ENCODE peak calls at places on chromosomes 7 and 10, in five cellular contexts. C is uterus; G is upper lobe of right lung; O is ovary; S is CD8-positive, alpha-beta memory T cell. R is an unnamed sample. For H3K4me1, the result is how much of the 10 kb centered on the place peaks cover.

GRCh38 chr7:105808703-105809590 is 67.5 kb downstream of the ATXN7L1 start:
- DNase-seq in C (no peak), G (no peak), O (no peak), S (peak), R (no peak)

GRCh38 chr10:47322300-47323061 is at the start of gene GDF2:
- DNase-seq in C (no peak), G (peak), O (no peak), S (no peak), R (no peak)

GRCh38 chr10:30215131-30215530 is 133.9 kb downstream of the MTPAP start:
- DNase-seq in C (no peak), G (no peak), O (no peak), S (no peak), R (no peak)

GRCh38 chr10:20313665-20314064 is 497.4 kb downstream of the PLXDC2 start:
- DNase-seq in C (no peak), G (no peak), O (no peak), S (no peak), R (no peak)

GRCh38 chr10:12333382-12334185 is 15.8 kb upstream of the CAMK1D start:
- DNase-seq in C (peak), G (peak), O (peak), S (no peak), R (peak)

GRCh38 chr10:127081946-127082345 is 114.4 kb downstream of the INSYN2A start:
- DNase-seq in C (no peak), G (no peak), O (no peak), S (no peak), R (no peak)

GRCh38 chr7:36204044-36204663 is 51.1 kb downstream of the EEPD1 start:
- DNase-seq in C (no peak), G (no peak), O (no peak), S (no peak), R (no peak)

GRCh38 chr7:77202544-77202976 is 2.9 kb upstream of the FGL2 start:
- DNase-seq in C (no peak), G (no peak), O (no peak), S (no peak), R (no peak)

GRCh38 chr10:20271490-20271889 is 455.3 kb downstream of the PLXDC2 start:
- DNase-seq in C (no peak), G (no peak), O (no peak), S (no peak), R (peak)

GRCh38 chr7:77959080-77959479 is 160.5 kb downstream of the PHTF2 start:
- DNase-seq in C (no peak), G (no peak), O (no peak), S (no peak), R (no peak)

GRCh38 chr10:86266446-86267242 is 100.0 kb downstream of the GRID1 start:
- DNase-seq in C (no peak), G (peak), O (no peak), S (no peak), R (peak)

GRCh38 chr7:137480401-137480800 is 136.9 kb upstream of the PTN start:
- DNase-seq in C (no peak), G (no peak), O (no peak), S (no peak), R (no peak)

GRCh38 chr10:102461187-102462054 is 10.1 kb upstream of the C10orf95 start:
- DNase-seq in C (peak), G (peak), O (peak), S (peak), R (peak)

GRCh38 chr10:119933179-119933578 is 40.6 kb downstream of the SEC23IP start:
- DNase-seq in C (no peak), G (no peak), O (no peak), S (no peak), R (peak)

GRCh38 chr7:27155816-27156507 is 513 bp downstream of the HOXA7 start:
- DNase-seq in C (peak), G (peak), O (peak), S (no peak), R (peak)

GRCh38 chr10:2599571-2599970 is 467.8 kb upstream of the PFKP start:
- DNase-seq in C (no peak), G (no peak), O (no peak), S (no peak), R (no peak)

GRCh38 chr7:1807821-1808600 is 137.9 kb downstream of the ELFN1 start:
- DNase-seq in C (no peak), G (peak), O (no peak), S (no peak), R (no peak)

GRCh38 chr7:8433477-8434289 is at the start of gene NXPH1:
- DNase-seq in C (no peak), G (peak), O (no peak), S (no peak), R (peak)

GRCh38 chr10:47034511-47035051 is 123.4 kb downstream of the PTPN20 start:
- DNase-seq in C (peak), G (peak), O (no peak), S (no peak), R (peak)

GRCh38 chr7:80883188-80884025 is 35.4 kb downstream of the SEMA3C start:
- DNase-seq in C (no peak), G (no peak), O (no peak), S (no peak), R (peak)

GRCh38 chr10:114064151-114065045 is 20.7 kb downstream of the ADRB1 start:
- DNase-seq in C (no peak), G (no peak), O (no peak), S (no peak), R (no peak)

GRCh38 chr10:120741415-120741814 is 109.7 kb upstream of the WDR11 start:
- DNase-seq in C (no peak), G (no peak), O (no peak), S (no peak), R (no peak)

GRCh38 chr7:95509199-95509598 is 23.5 kb downstream of the ASB4 start:
- DNase-seq in C (no peak), G (no peak), O (no peak), S (no peak), R (peak)

GRCh38 chr7:99642099-99642498 is 25.4 kb downstream of the ZSCAN25 start:
- DNase-seq in C (no peak), G (no peak), O (no peak), S (no peak), R (no peak)

GRCh38 chr10:34333513-34333912 is 481.6 kb downstream of the PARD3 start:
- DNase-seq in C (no peak), G (no peak), O (no peak), S (no peak), R (no peak)

GRCh38 chr7:40644454-40645188 is 509.8 kb downstream of the SUGCT start:
- DNase-seq in C (no peak), G (no peak), O (no peak), S (no peak), R (peak)

GRCh38 chr10:132396495-132397035 is 435 bp upstream of the PWWP2B start:
- DNase-seq in C (peak), G (peak), O (peak), S (peak), R (peak)

GRCh38 chr10:102009801-102010425 is 46.1 kb downstream of the ARMH3 start:
- DNase-seq in C (peak), G (no peak), O (no peak), S (peak), R (peak)

GRCh38 chr10:131936756-131937155 is 35.9 kb downstream of the PPP2R2D start:
- DNase-seq in C (no peak), G (peak), O (no peak), S (no peak), R (no peak)

GRCh38 chr10:120539076-120539475 is 82.0 kb downstream of the PLPP4 start:
- DNase-seq in C (no peak), G (no peak), O (no peak), S (no peak), R (no peak)

GRCh38 chr7:137820677-137821420 is 25.9 kb downstream of the DGKI start:
- DNase-seq in C (peak), G (no peak), O (peak), S (no peak), R (peak)

GRCh38 chr10:51653025-51653424 is 46.4 kb downstream of the CSTF2T start:
- DNase-seq in C (no peak), G (no peak), O (no peak), S (no peak), R (no peak)

GRCh38 chr7:132059141-132059540 is 502.7 kb upstream of the PODXL start:
- DNase-seq in C (no peak), G (no peak), O (no peak), S (no peak), R (no peak)

DNA sequence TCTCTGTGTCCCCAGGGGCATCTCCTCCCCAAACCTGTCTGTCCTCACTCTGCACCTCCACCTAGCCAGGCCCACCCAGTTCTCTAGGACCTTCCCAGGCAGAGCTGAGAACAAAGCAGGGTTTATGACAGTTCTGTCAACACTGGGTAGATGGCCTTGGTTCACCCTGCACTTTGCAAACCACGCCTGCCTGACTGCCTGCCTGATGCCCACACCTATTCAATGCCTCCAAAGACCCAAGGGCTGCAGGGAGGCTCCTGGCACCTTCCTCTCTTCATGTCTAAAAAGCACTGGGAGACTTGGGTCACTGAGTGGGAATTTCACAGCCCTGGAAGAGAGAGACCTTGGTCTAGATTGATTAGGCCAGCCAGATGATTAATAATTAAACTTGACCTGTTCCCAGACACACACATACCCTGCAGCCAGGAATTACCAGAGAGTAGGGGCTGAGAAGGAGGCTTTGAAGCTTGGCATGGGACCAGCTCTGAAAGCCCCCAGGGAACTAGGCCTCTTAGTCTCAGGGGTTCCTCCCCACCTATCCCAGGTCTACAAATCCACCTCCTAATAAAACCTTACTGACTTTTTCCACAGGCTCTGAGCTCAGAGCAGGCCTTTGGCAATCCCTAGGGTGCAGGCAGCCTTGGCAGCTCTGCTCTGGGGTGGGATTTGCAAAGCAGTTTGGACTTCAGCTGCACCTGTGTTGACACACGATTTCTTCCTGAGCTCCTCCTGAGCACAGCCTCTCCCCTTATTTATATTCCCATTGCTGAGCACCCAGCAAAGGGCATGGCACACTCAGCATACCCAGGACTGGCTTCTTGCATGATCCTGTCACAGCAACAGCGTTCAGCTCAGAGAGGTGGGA is 25.7 kb upstream of the PDCD4 start:
- DNase-seq in C (no peak), G (no peak), O (no peak), S (no peak), R (peak)
- H3K4me1 ChIP-seq in C (under half), G (under half), O (under half), S (half or more), R (under half)

GRCh38 chr7:47992446-47992845 is 13.0 kb upstream of the HUS1 start:
- DNase-seq in C (no peak), G (no peak), O (no peak), S (no peak), R (no peak)
- H3K4me3 ChIP-seq in C (no peak), G (peak), O (no peak), S (peak), R (no peak)

DNA sequence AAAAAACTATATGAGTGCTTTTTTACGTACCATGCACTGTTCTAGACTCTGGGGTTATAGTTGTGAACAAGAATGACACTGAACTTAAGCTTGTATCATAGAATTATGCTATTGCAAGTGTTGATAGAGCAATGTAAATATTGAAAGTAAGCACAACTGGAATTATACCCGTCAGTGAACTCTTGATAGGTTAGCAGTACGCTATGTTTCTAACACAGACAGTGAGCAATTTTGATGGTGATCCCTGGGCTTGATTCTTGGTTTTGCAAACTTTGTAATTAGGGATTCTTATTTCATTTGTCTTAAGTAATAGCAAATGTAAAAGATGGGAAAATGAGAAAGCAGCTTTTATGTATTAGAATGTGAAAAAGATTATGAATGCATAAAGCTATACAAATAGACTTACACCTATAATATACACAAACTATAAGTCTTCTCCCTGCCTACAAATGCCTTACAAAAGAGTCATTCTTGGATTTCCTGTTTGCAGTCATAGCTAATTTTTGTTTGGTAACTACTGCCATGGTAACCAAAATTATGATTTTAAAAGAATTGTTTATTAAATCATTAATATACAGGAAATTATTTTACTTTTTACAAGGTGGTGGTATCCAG is 6.7 kb downstream of the TES start:
- DNase-seq in C (no peak), G (no peak), O (no peak), S (no peak), R (no peak)
- H3K4me1 ChIP-seq in C (under half), G (under half), O (under half), S (half or more), R (under half)

DNA sequence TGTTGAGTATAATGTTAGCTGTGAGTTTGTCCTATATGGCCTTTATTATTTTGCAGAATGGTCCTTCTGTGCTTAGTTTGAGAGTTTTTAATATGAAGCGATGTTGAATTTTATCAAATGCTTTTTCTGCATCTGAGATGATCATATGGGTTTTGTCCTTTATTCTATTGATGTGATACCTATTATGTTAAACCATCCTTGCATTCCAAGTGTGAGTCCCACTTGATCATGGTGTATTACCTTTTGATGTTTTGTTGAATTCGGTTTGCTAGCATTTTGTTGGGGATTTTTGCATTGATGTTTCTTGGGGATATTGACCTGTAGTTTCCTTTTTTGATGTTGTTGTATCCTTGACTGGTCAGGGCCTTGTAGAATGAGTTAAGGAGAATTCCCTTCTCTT is 166.4 kb downstream of the MLLT10 start:
- DNase-seq in C (no peak), G (no peak), O (no peak), S (no peak), R (no peak)
- H3K4me3 ChIP-seq in C (no peak), G (no peak), O (no peak), S (no peak), R (no peak)

GRCh38 chr10:79239930-79240713 is 107.1 kb upstream of the PPIF start:
- DNase-seq in C (no peak), G (no peak), O (no peak), S (no peak), R (peak)

GRCh38 chr10:79243211-79244067 is 103.8 kb upstream of the PPIF start:
- DNase-seq in C (no peak), G (peak), O (peak), S (peak), R (peak)

GRCh38 chr10:79242620-79243152 is 104.6 kb upstream of the PPIF start:
- DNase-seq in C (peak), G (peak), O (peak), S (peak), R (peak)

GRCh38 chr10:79241990-79242619 is 105.2 kb upstream of the PPIF start:
- DNase-seq in C (peak), G (peak), O (peak), S (peak), R (peak)

DNA sequence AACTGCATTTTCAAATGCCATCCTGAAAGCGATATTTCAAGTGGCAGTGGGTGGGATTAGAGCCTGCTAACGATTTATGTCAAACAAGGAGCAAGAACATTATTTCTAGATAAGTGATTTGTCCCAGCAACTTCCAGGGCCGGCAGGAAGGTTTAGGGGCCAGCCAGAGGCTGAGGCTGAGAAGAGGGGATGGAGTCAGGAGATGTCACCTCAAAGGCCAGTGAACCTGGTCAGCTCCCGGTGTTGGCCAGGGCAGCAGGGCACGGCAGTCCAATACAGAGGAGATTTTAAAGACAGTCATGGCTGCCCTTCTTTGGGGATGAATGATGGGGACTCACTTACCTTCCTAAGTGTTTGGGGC is 105.7 kb upstream of the PPIF start:
- DNase-seq in C (no peak), G (no peak), O (no peak), S (no peak), R (no peak)
- H3K4me1 ChIP-seq in C (under half), G (half or more), O (under half), S (under half), R (half or more)

GRCh38 chr7:6269527-6269926 is 2.9 kb downstream of the CYTH3 start:
- DNase-seq in C (no peak), G (no peak), O (no peak), S (no peak), R (no peak)
- H3K4me3 ChIP-seq in C (no peak), G (no peak), O (no peak), S (no peak), R (no peak)

DNA sequence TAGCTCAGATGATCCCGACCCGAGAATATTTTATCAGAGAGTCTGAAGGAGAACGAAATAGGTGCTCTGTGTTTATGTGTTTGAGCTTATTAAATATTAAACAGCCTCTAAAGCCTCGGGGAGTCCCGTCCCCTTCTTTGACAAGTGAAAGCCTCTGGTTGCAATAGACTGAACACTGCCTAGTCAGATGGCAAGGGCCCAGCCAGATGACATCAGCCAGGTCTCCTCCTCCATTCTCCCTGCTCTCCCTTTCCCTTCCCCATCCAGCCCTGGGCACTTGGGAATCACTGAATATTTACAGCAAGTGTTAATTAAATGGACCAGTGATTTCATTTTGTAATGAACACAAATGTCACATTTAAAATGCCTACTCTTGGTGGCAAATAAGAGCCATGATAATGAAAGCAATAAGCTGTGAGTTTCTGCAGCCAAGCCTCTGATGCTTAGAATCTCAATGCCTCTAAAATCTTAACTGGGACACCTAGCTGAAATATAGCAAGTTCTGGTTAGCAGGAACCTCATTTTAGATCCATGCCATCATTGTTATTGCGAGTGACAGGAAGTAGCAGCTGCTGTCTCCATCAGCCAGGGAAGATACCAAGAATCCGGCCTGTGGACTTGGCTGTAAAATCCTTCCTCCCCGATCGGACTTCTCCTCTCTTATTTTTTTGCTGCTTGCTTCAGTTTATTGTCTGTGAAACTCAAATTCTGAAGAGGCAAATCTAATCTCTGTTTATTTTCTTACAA is 202.1 kb downstream of the PRPF18 start:
- DNase-seq in C (peak), G (no peak), O (peak), S (no peak), R (no peak)
- H3K4me1 ChIP-seq in C (under half), G (under half), O (under half), S (under half), R (under half)

DNA sequence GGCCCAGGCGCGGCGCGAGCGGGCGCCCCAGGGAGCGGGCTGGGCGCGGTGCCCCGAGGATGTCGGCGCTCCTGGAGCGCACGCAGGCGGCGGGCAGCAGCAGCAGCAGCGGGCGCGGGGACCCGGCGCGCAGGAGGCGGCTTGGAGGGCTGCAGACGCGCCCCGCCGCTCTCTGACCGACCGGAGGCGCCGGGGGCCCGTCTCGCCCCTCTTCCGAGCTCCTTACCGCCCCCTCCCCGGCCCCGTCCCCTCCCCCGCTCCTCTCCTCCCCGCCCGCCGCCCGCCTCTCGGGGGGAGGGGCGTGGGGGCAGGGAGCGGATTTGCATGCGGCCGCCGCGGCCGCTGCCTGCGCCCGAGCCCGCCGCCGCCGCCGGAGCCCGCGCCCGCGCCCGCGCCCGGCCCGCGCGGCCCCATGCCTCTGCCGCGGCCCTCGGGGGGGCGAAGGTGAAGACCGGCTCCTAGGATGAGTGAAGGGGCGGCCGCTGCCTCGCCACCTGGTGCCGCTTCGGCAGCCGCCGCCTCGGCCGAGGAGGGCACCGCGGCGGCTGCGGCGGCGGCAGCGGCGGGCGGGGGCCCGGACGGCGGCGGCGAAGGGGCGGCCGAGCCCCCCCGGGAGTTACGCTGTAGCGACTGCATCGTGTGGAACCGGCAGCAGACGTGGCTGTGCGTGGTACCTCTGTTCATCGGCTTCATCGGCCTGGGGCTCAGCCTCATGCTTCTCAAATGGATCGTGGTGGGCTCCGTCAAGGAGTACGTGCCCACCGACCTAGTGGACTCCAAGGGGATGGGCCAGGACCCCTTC is at the start of gene NRG3:
- DNase-seq in C (no peak), G (peak), O (no peak), S (no peak), R (peak)
- H3K4me3 ChIP-seq in C (no peak), G (peak), O (no peak), S (no peak), R (peak)

GRCh38 chr10:35347088-35347487 is 10.8 kb downstream of the CCNY start:
- DNase-seq in C (no peak), G (no peak), O (no peak), S (no peak), R (no peak)
- H3K4me1 ChIP-seq in C (under half), G (under half), O (under half), S (half or more), R (under half)